ENCODE peak calls at places on chromosomes 3 and 15, in five cellular contexts. One of them, this sample, is unnamed.

GRCh38 chr3:127677541-127678314 is 5.0 kb downstream of the ABTB1 start:
- DNase-seq in activated CD4-positive, alpha-beta T cell treated with anti-CD3 and anti-CD28 coated beads for 4 hours: no peak
- DNase-seq in GM03348: no peak
- DNase-seq in spleen: peak
- DNase-seq in EL: no peak
- DNase-seq in this sample: no peak

GRCh38 chr3:178900244-178900643 is 171.4 kb downstream of the ZMAT3 start:
- DNase-seq in GM03348: no peak
- DNase-seq in spleen: no peak
- DNase-seq in EL: no peak
- DNase-seq in activated CD4-positive, alpha-beta T cell treated with anti-CD3 and anti-CD28 coated beads for 4 hours: no peak
- DNase-seq in this sample: no peak

GRCh38 chr3:77707271-77707670 is 667.4 kb downstream of the ROBO2 start:
- DNase-seq in EL: no peak
- DNase-seq in spleen: no peak
- DNase-seq in activated CD4-positive, alpha-beta T cell treated with anti-CD3 and anti-CD28 coated beads for 4 hours: no peak
- DNase-seq in GM03348: no peak
- DNase-seq in this sample: no peak

GRCh38 chr15:93312891-93313486 is 224.0 kb upstream of the RGMA start:
- DNase-seq in activated CD4-positive, alpha-beta T cell treated with anti-CD3 and anti-CD28 coated beads for 4 hours: no peak
- DNase-seq in spleen: no peak
- DNase-seq in EL: no peak
- DNase-seq in GM03348: no peak
- DNase-seq in this sample: no peak

GRCh38 chr3:113275876-113276580 is 64.7 kb downstream of the BOC start:
- DNase-seq in activated CD4-positive, alpha-beta T cell treated with anti-CD3 and anti-CD28 coated beads for 4 hours: no peak
- DNase-seq in GM03348: peak
- DNase-seq in spleen: no peak
- DNase-seq in EL: peak
- DNase-seq in this sample: no peak

GRCh38 chr15:33009026-33009425 is 185.5 kb downstream of the FMN1 start:
- DNase-seq in spleen: no peak
- DNase-seq in GM03348: no peak
- DNase-seq in EL: no peak
- DNase-seq in activated CD4-positive, alpha-beta T cell treated with anti-CD3 and anti-CD28 coated beads for 4 hours: no peak
- DNase-seq in this sample: no peak

GRCh38 chr3:29649815-29650547 is 369.1 kb downstream of the RBMS3 start:
- DNase-seq in GM03348: no peak
- DNase-seq in activated CD4-positive, alpha-beta T cell treated with anti-CD3 and anti-CD28 coated beads for 4 hours: no peak
- DNase-seq in EL: peak
- DNase-seq in spleen: no peak
- DNase-seq in this sample: no peak

GRCh38 chr3:115891237-115891636 is 267.9 kb downstream of the GAP43 start:
- DNase-seq in GM03348: no peak
- DNase-seq in spleen: no peak
- DNase-seq in activated CD4-positive, alpha-beta T cell treated with anti-CD3 and anti-CD28 coated beads for 4 hours: no peak
- DNase-seq in EL: no peak
- DNase-seq in this sample: no peak

GRCh38 chr3:155179966-155180757 is 100.0 kb downstream of the MME start:
- DNase-seq in GM03348: no peak
- DNase-seq in spleen: no peak
- DNase-seq in activated CD4-positive, alpha-beta T cell treated with anti-CD3 and anti-CD28 coated beads for 4 hours: no peak
- DNase-seq in EL: no peak
- DNase-seq in this sample: no peak

GRCh38 chr3:158539414-158540014 is 31.5 kb upstream of the MLF1 start:
- DNase-seq in GM03348: peak
- DNase-seq in activated CD4-positive, alpha-beta T cell treated with anti-CD3 and anti-CD28 coated beads for 4 hours: peak
- DNase-seq in spleen: no peak
- DNase-seq in EL: peak
- DNase-seq in this sample: peak

GRCh38 chr3:129697229-129697970 is 90.9 kb upstream of the PLXND1 start:
- DNase-seq in spleen: no peak
- DNase-seq in EL: no peak
- DNase-seq in GM03348: no peak
- DNase-seq in activated CD4-positive, alpha-beta T cell treated with anti-CD3 and anti-CD28 coated beads for 4 hours: no peak
- DNase-seq in this sample: no peak

GRCh38 chr15:69807752-69808151 is 290.0 kb downstream of the TLE3 start:
- DNase-seq in EL: peak
- DNase-seq in spleen: peak
- DNase-seq in activated CD4-positive, alpha-beta T cell treated with anti-CD3 and anti-CD28 coated beads for 4 hours: no peak
- DNase-seq in GM03348: peak
- DNase-seq in this sample: no peak

GRCh38 chr3:102141096-102141912 is 292.0 kb downstream of the NFKBIZ start:
- DNase-seq in EL: peak
- DNase-seq in GM03348: no peak
- DNase-seq in spleen: no peak
- DNase-seq in activated CD4-positive, alpha-beta T cell treated with anti-CD3 and anti-CD28 coated beads for 4 hours: no peak
- DNase-seq in this sample: no peak

GRCh38 chr15:31478781-31479221 is 152.2 kb downstream of the KLF13 start:
- DNase-seq in activated CD4-positive, alpha-beta T cell treated with anti-CD3 and anti-CD28 coated beads for 4 hours: no peak
- DNase-seq in GM03348: no peak
- DNase-seq in spleen: peak
- DNase-seq in EL: no peak
- DNase-seq in this sample: no peak

GRCh38 chr3:132605374-132605792 is 8.3 kb downstream of the ACKR4 start:
- DNase-seq in GM03348: no peak
- DNase-seq in spleen: no peak
- DNase-seq in EL: peak
- DNase-seq in activated CD4-positive, alpha-beta T cell treated with anti-CD3 and anti-CD28 coated beads for 4 hours: no peak
- DNase-seq in this sample: no peak

GRCh38 chr15:77870195-77871065 is 207.1 kb downstream of the TBC1D2B start:
- DNase-seq in activated CD4-positive, alpha-beta T cell treated with anti-CD3 and anti-CD28 coated beads for 4 hours: no peak
- DNase-seq in spleen: peak
- DNase-seq in EL: peak
- DNase-seq in GM03348: peak
- DNase-seq in this sample: peak

GRCh38 chr3:128329491-128330300 is 137.0 kb downstream of the DNAJB8 start:
- DNase-seq in spleen: peak
- DNase-seq in EL: no peak
- DNase-seq in GM03348: no peak
- DNase-seq in activated CD4-positive, alpha-beta T cell treated with anti-CD3 and anti-CD28 coated beads for 4 hours: no peak
- DNase-seq in this sample: no peak

GRCh38 chr3:27044926-27045481 is 324.2 kb downstream of the NEK10 start:
- DNase-seq in spleen: no peak
- DNase-seq in EL: no peak
- DNase-seq in activated CD4-positive, alpha-beta T cell treated with anti-CD3 and anti-CD28 coated beads for 4 hours: no peak
- DNase-seq in GM03348: no peak
- DNase-seq in this sample: no peak

GRCh38 chr3:1792466-1792865 is 306.2 kb upstream of the CNTN4 start:
- DNase-seq in EL: no peak
- DNase-seq in spleen: no peak
- DNase-seq in GM03348: no peak
- DNase-seq in activated CD4-positive, alpha-beta T cell treated with anti-CD3 and anti-CD28 coated beads for 4 hours: no peak
- DNase-seq in this sample: no peak

GRCh38 chr15:62307551-62307950 is 142.5 kb upstream of the C2CD4B start:
- DNase-seq in GM03348: peak
- DNase-seq in activated CD4-positive, alpha-beta T cell treated with anti-CD3 and anti-CD28 coated beads for 4 hours: no peak
- DNase-seq in spleen: no peak
- DNase-seq in EL: peak
- DNase-seq in this sample: no peak

This sample was measured in activated T-helper 1 cell treated with anti-CD3 and anti-CD28 coated beads, Interleukin-12 subunit alpha, Interleukin-12 subunit beta, Interleukin-2, Interleukin-4 antibody, amounts not matched to agents 30 ng/mL and 10 ng/mL and 1 ng/mL, durations not matched to agents 14 hours and 24 hours and 36 hours.